ENCODE peak calls at places on chromosomes 13 and 19, in seven cellular contexts. One of them, this sample, is unnamed.

GRCh38 chr19:13102666-13103584 is at the start of gene LYL1:
- DNase-seq in endothelial cell of umbilical vein: peak; percentile 98
- DNase-seq in endodermal cell: peak; percentile 90
- DNase-seq in neural progenitor cell: peak; percentile 83
- DNase-seq in uterus: peak; percentile 79
- DNase-seq in sigmoid colon: peak; percentile 83
- DNase-seq in transverse colon: peak; percentile 76
- DNase-seq in this sample: peak; percentile 77

GRCh38 chr19:7971553-7972520 is 28.4 kb upstream of the TIMM44 start:
- DNase-seq in neural progenitor cell: no peak
- DNase-seq in transverse colon: no peak
- DNase-seq in sigmoid colon: no peak
- DNase-seq in uterus: no peak
- DNase-seq in endothelial cell of umbilical vein: no peak
- DNase-seq in endodermal cell: no peak
- DNase-seq in this sample: no peak

GRCh38 chr13:102726430-102726829 is 31.6 kb upstream of the METTL21C start:
- DNase-seq in endodermal cell: no peak
- DNase-seq in sigmoid colon: no peak
- DNase-seq in endothelial cell of umbilical vein: no peak
- DNase-seq in neural progenitor cell: no peak
- DNase-seq in uterus: no peak
- DNase-seq in transverse colon: no peak
- DNase-seq in this sample: no peak

GRCh38 chr19:33841685-33842084 is 45.0 kb downstream of the KCTD15 start:
- DNase-seq in endothelial cell of umbilical vein: no peak
- DNase-seq in neural progenitor cell: no peak
- DNase-seq in endodermal cell: no peak
- DNase-seq in transverse colon: no peak
- DNase-seq in uterus: no peak
- DNase-seq in sigmoid colon: no peak
- DNase-seq in this sample: peak; percentile 25

GRCh38 chr19:13195678-13196077 is 45.5 kb downstream of the IER2 start:
- DNase-seq in neural progenitor cell: peak; percentile 79
- DNase-seq in endothelial cell of umbilical vein: no peak
- DNase-seq in sigmoid colon: no peak
- DNase-seq in uterus: no peak
- DNase-seq in transverse colon: peak; percentile 85
- DNase-seq in endodermal cell: peak; percentile 93
- DNase-seq in this sample: peak; percentile 63

GRCh38 chr13:107842562-107843180 is 372.7 kb downstream of the LIG4 start:
- DNase-seq in transverse colon: no peak
- DNase-seq in neural progenitor cell: no peak
- DNase-seq in sigmoid colon: no peak
- DNase-seq in endothelial cell of umbilical vein: peak; percentile 48
- DNase-seq in uterus: no peak
- DNase-seq in endodermal cell: no peak
- DNase-seq in this sample: no peak

GRCh38 chr13:59447846-59448620 is 715.7 kb downstream of the DIAPH3 start:
- DNase-seq in sigmoid colon: no peak
- DNase-seq in endothelial cell of umbilical vein: no peak
- DNase-seq in transverse colon: no peak
- DNase-seq in neural progenitor cell: peak; percentile 39
- DNase-seq in endodermal cell: peak; percentile 70
- DNase-seq in uterus: no peak
- DNase-seq in this sample: no peak

GRCh38 chr13:26957163-26957562 is 196.6 kb upstream of the GPR12 start:
- DNase-seq in endodermal cell: no peak
- DNase-seq in neural progenitor cell: no peak
- DNase-seq in transverse colon: no peak
- DNase-seq in uterus: no peak
- DNase-seq in endothelial cell of umbilical vein: no peak
- DNase-seq in sigmoid colon: no peak
- DNase-seq in this sample: no peak

GRCh38 chr13:74056829-74057564 is 77.2 kb downstream of the KLF12 start:
- DNase-seq in sigmoid colon: no peak
- DNase-seq in endothelial cell of umbilical vein: no peak
- DNase-seq in endodermal cell: no peak
- DNase-seq in transverse colon: no peak
- DNase-seq in uterus: peak; percentile 24
- DNase-seq in neural progenitor cell: peak; percentile 36
- DNase-seq in this sample: no peak

GRCh38 chr19:58386166-58386575 is 898 bp upstream of the RPS5 start:
- DNase-seq in neural progenitor cell: no peak
- DNase-seq in endodermal cell: no peak
- DNase-seq in uterus: no peak
- DNase-seq in endothelial cell of umbilical vein: no peak
- DNase-seq in transverse colon: no peak
- DNase-seq in sigmoid colon: no peak
- DNase-seq in this sample: no peak

GRCh38 chr13:113620036-113620435 is 35.5 kb downstream of the TFDP1 start:
- DNase-seq in endothelial cell of umbilical vein: no peak
- DNase-seq in uterus: no peak
- DNase-seq in neural progenitor cell: no peak
- DNase-seq in endodermal cell: no peak
- DNase-seq in transverse colon: no peak
- DNase-seq in sigmoid colon: peak; percentile 51
- DNase-seq in this sample: no peak

GRCh38 chr13:64910061-64910460 is 2320.1 kb downstream of the PCDH9 start:
- DNase-seq in sigmoid colon: no peak
- DNase-seq in transverse colon: no peak
- DNase-seq in endodermal cell: no peak
- DNase-seq in neural progenitor cell: no peak
- DNase-seq in endothelial cell of umbilical vein: no peak
- DNase-seq in uterus: no peak
- DNase-seq in this sample: no peak

GRCh38 chr13:112469071-112469745 is 93.1 kb downstream of the SPACA7 start:
- DNase-seq in sigmoid colon: no peak
- DNase-seq in neural progenitor cell: no peak
- DNase-seq in endodermal cell: no peak
- DNase-seq in uterus: no peak
- DNase-seq in endothelial cell of umbilical vein: no peak
- DNase-seq in transverse colon: no peak
- DNase-seq in this sample: peak; percentile 19

GRCh38 chr19:57512845-57513244 is 13.1 kb downstream of the ZNF773 start:
- DNase-seq in uterus: no peak
- DNase-seq in transverse colon: no peak
- DNase-seq in neural progenitor cell: no peak
- DNase-seq in endodermal cell: no peak
- DNase-seq in endothelial cell of umbilical vein: no peak
- DNase-seq in sigmoid colon: no peak
- DNase-seq in this sample: no peak

GRCh38 chr13:81927347-81927746 is 1586.4 kb upstream of the SPRY2 start:
- DNase-seq in endothelial cell of umbilical vein: no peak
- DNase-seq in transverse colon: no peak
- DNase-seq in uterus: no peak
- DNase-seq in neural progenitor cell: peak; percentile 6
- DNase-seq in endodermal cell: peak; percentile 53
- DNase-seq in sigmoid colon: no peak
- DNase-seq in this sample: no peak

GRCh38 chr19:38719761-38720558 is 24.3 kb downstream of the CAPN12 start:
- DNase-seq in uterus: no peak
- DNase-seq in neural progenitor cell: no peak
- DNase-seq in transverse colon: no peak
- DNase-seq in endothelial cell of umbilical vein: no peak
- DNase-seq in endodermal cell: no peak
- DNase-seq in sigmoid colon: no peak
- DNase-seq in this sample: no peak

GRCh38 chr13:41053384-41053826 is 7.9 kb upstream of the WBP4 start:
- DNase-seq in endodermal cell: no peak
- DNase-seq in uterus: no peak
- DNase-seq in transverse colon: no peak
- DNase-seq in sigmoid colon: no peak
- DNase-seq in endothelial cell of umbilical vein: no peak
- DNase-seq in neural progenitor cell: no peak
- DNase-seq in this sample: no peak

GRCh38 chr13:64377606-64378005 is 2852.5 kb downstream of the PCDH9 start:
- DNase-seq in sigmoid colon: no peak
- DNase-seq in endothelial cell of umbilical vein: no peak
- DNase-seq in uterus: no peak
- DNase-seq in transverse colon: no peak
- DNase-seq in endodermal cell: no peak
- DNase-seq in neural progenitor cell: no peak
- DNase-seq in this sample: no peak

GRCh38 chr19:51799311-51799997 is 4.5 kb downstream of the FPR3 start:
- DNase-seq in transverse colon: peak; percentile 58
- DNase-seq in endothelial cell of umbilical vein: peak; percentile 67
- DNase-seq in endodermal cell: no peak
- DNase-seq in uterus: peak; percentile 78
- DNase-seq in sigmoid colon: peak; percentile 90
- DNase-seq in neural progenitor cell: no peak
- DNase-seq in this sample: peak; percentile 72

GRCh38 chr13:42880241-42880640 is 98.9 kb downstream of the FAM216B start:
- DNase-seq in neural progenitor cell: no peak
- DNase-seq in transverse colon: no peak
- DNase-seq in uterus: peak; percentile 31
- DNase-seq in sigmoid colon: no peak
- DNase-seq in endothelial cell of umbilical vein: no peak
- DNase-seq in endodermal cell: no peak
- DNase-seq in this sample: no peak

GRCh38 chr13:100547805-100548204 is 40.8 kb downstream of the GGACT start:
- DNase-seq in endodermal cell: no peak
- DNase-seq in endothelial cell of umbilical vein: no peak
- DNase-seq in uterus: no peak
- DNase-seq in sigmoid colon: no peak
- DNase-seq in transverse colon: no peak
- DNase-seq in neural progenitor cell: no peak
- DNase-seq in this sample: no peak

GRCh38 chr13:92433386-92433785 is 793.2 kb upstream of the GPC6 start:
- DNase-seq in transverse colon: no peak
- DNase-seq in uterus: no peak
- DNase-seq in endothelial cell of umbilical vein: no peak
- DNase-seq in endodermal cell: no peak
- DNase-seq in neural progenitor cell: no peak
- DNase-seq in sigmoid colon: no peak
- DNase-seq in this sample: no peak

DNA sequence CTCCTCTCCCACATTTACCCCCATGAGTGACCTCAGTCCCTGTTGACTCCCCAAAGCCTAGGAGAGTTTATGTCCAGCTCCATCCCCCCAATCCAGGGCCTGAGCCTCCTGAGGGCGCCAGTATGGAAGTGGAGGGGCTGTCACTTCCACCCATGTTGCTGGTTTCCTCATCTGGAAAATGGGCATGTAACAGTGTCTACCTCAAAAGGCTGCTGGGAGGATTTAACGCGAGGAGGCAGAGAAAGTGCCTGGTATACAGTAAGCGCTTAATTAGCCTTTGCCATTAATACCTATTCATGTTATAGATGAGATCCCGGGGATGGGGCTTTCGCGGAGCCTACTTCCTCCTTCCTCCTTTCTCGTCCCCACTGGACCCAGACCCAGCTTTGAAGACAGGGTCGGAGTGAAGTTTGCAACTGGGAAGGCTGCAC is 477 bp downstream of the TYK2 start:
- DNase-seq in endodermal cell: no peak
- DNase-seq in endothelial cell of umbilical vein: peak; percentile 12
- DNase-seq in uterus: no peak
- DNase-seq in neural progenitor cell: no peak
- DNase-seq in transverse colon: no peak
- DNase-seq in sigmoid colon: no peak
- DNase-seq in this sample: no peak
- TF ChIP-seq CTCF in endodermal cell: no peak
- TF ChIP-seq CTCF in endothelial cell of umbilical vein: no peak
- TF ChIP-seq CTCF in uterus: no peak
- TF ChIP-seq CTCF in neural progenitor cell: no peak
- TF ChIP-seq CTCF in transverse colon: no peak
- TF ChIP-seq CTCF in sigmoid colon: no peak
- TF ChIP-seq CTCF in this sample: no peak

GRCh38 chr13:32252812-32253440 is 62.2 kb downstream of the ZAR1L start:
- DNase-seq in neural progenitor cell: no peak
- DNase-seq in endodermal cell: no peak
- DNase-seq in sigmoid colon: no peak
- DNase-seq in endothelial cell of umbilical vein: no peak
- DNase-seq in transverse colon: no peak
- DNase-seq in uterus: no peak
- DNase-seq in this sample: no peak

GRCh38 chr13:32255744-32256120 is 59.4 kb downstream of the ZAR1L start:
- DNase-seq in transverse colon: no peak
- DNase-seq in neural progenitor cell: no peak
- DNase-seq in endothelial cell of umbilical vein: peak; percentile 85
- DNase-seq in endodermal cell: no peak
- DNase-seq in sigmoid colon: no peak
- DNase-seq in uterus: no peak
- DNase-seq in this sample: no peak

GRCh38 chr13:32253911-32254399 is 61.2 kb downstream of the ZAR1L start:
- DNase-seq in neural progenitor cell: no peak
- DNase-seq in transverse colon: no peak
- DNase-seq in uterus: no peak
- DNase-seq in sigmoid colon: no peak
- DNase-seq in endothelial cell of umbilical vein: peak; percentile 82
- DNase-seq in endodermal cell: no peak
- DNase-seq in this sample: no peak

GRCh38 chr13:32254916-32255743 is 60.0 kb downstream of the ZAR1L start:
- DNase-seq in neural progenitor cell: no peak
- DNase-seq in sigmoid colon: no peak
- DNase-seq in uterus: no peak
- DNase-seq in endothelial cell of umbilical vein: peak; percentile 26
- DNase-seq in transverse colon: no peak
- DNase-seq in endodermal cell: no peak
- DNase-seq in this sample: no peak

GRCh38 chr13:32254416-32254815 is 60.7 kb downstream of the ZAR1L start:
- DNase-seq in endodermal cell: no peak
- DNase-seq in uterus: no peak
- DNase-seq in neural progenitor cell: no peak
- DNase-seq in sigmoid colon: no peak
- DNase-seq in endothelial cell of umbilical vein: peak; percentile 46
- DNase-seq in transverse colon: no peak
- DNase-seq in this sample: no peak
- H3K4me3 ChIP-seq in endodermal cell: no peak overlapping the region
- H3K4me3 ChIP-seq in uterus: no peak overlapping the region
- H3K4me3 ChIP-seq in neural progenitor cell: no peak overlapping the region
- H3K4me3 ChIP-seq in sigmoid colon: peak overlapping the region; percentile 45
- H3K4me3 ChIP-seq in endothelial cell of umbilical vein: peak overlapping the region; percentile 65
- H3K4me3 ChIP-seq in transverse colon: peak overlapping the region; percentile 35
- H3K4me3 ChIP-seq in this sample: no peak overlapping the region

DNA sequence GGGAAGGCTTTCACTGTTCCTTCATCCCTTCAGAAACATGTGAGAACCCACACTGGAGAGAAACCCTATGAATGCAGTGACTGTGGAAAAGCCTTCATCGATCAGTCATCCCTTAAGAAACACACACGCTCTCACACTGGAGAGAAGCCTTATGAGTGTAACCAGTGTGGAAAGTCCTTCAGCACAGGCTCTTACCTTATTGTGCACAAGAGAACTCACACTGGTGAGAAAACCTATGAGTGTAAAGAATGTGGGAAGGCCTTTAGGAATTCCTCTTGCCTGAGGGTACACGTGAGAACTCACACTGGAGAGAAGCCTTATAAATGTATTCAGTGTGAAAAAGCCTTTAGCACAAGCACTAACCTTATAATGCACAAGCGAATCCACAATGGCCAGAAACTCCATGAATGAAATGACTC is 18.6 kb downstream of the ZNF177 start:
- DNase-seq in endothelial cell of umbilical vein: no peak
- DNase-seq in uterus: no peak
- DNase-seq in transverse colon: no peak
- DNase-seq in sigmoid colon: no peak
- DNase-seq in endodermal cell: no peak
- DNase-seq in neural progenitor cell: no peak
- DNase-seq in this sample: no peak
- H3K9me3 ChIP-seq in endothelial cell of umbilical vein: peaks cover 11% of the 10 kb centered on the region
- H3K9me3 ChIP-seq in uterus: no peaks in the 10 kb centered on the region
- H3K9me3 ChIP-seq in transverse colon: peaks cover 86% of the 10 kb centered on the region
- H3K9me3 ChIP-seq in sigmoid colon: peaks cover 70% of the 10 kb centered on the region
- H3K9me3 ChIP-seq in endodermal cell: peaks cover 98% of the 10 kb centered on the region
- H3K9me3 ChIP-seq in neural progenitor cell: peaks cover 64% of the 10 kb centered on the region
- H3K9me3 ChIP-seq in this sample: peaks cover 48% of the 10 kb centered on the region

GRCh38 chr13:110715395-110716234 is 2.1 kb downstream of the ING1 start:
- DNase-seq in endodermal cell: peak; percentile 98
- DNase-seq in sigmoid colon: peak; percentile 100
- DNase-seq in uterus: peak; percentile 100
- DNase-seq in neural progenitor cell: peak; percentile 99
- DNase-seq in endothelial cell of umbilical vein: peak; percentile 100
- DNase-seq in transverse colon: peak; percentile 98
- DNase-seq in this sample: peak; percentile 98
- TF ChIP-seq CTCF in endodermal cell: peak; percentile 22
- TF ChIP-seq CTCF in sigmoid colon: peak; percentile 14
- TF ChIP-seq CTCF in uterus: peak; percentile 49
- TF ChIP-seq CTCF in neural progenitor cell: peak; percentile 11
- TF ChIP-seq CTCF in endothelial cell of umbilical vein: peak; percentile 12
- TF ChIP-seq CTCF in transverse colon: peak; percentile 20
- TF ChIP-seq CTCF in this sample: no peak

This sample was measured in lung.